ENCODE peak calls at places on chromosomes 4 and X, in five cellular contexts. Z, W, J, X and G are unnamed samples.

GRCh38 chr4:168784786-168785461 is 225.1 kb downstream of the CBR4 start:
- DNase-seq in X (no peak), J (no peak), Z (peak), W (no peak), G (no peak)

GRCh38 chr4:87241341-87241740 is 20.9 kb upstream of the KLHL8 start:
- DNase-seq in Z (no peak), J (no peak), W (no peak), X (no peak), G (no peak)

GRCh38 chrX:48737213-48737938 is 24.2 kb upstream of the GLOD5 start:
- DNase-seq in W (peak), Z (peak), X (peak), J (peak), G (peak)

GRCh38 chr4:38384962-38385285 is 279.1 kb upstream of the KLF3 start:
- DNase-seq in X (no peak), J (no peak), Z (peak), W (no peak), G (no peak)

GRCh38 chr4:90445380-90445779 is 318.2 kb downstream of the CCSER1 start:
- DNase-seq in X (no peak), Z (no peak), J (no peak), W (no peak), G (no peak)

GRCh38 chr4:55637272-55637820 is 1.2 kb upstream of the NMU start:
- DNase-seq in X (no peak), J (no peak), Z (no peak), W (no peak), G (no peak)

GRCh38 chr4:185817403-185817818 is 5.4 kb upstream of the SORBS2 start:
- DNase-seq in J (no peak), Z (no peak), X (no peak), W (no peak), G (no peak)

GRCh38 chr4:96315815-96316214 is 475.9 kb downstream of the PDHA2 start:
- DNase-seq in W (no peak), J (no peak), Z (peak), X (no peak), G (no peak)

GRCh38 chrX:134573683-134574035 is 84.6 kb downstream of the PLAC1 start:
- DNase-seq in J (no peak), W (no peak), X (no peak), Z (no peak), G (no peak)

GRCh38 chr4:102454278-102454677 is 46.9 kb upstream of the NFKB1 start:
- DNase-seq in Z (no peak), W (no peak), J (no peak), X (no peak), G (no peak)

GRCh38 chrX:121642415-121642814 is 595.0 kb downstream of the GLUD2 start:
- DNase-seq in J (no peak), W (no peak), X (peak), Z (peak), G (peak)

GRCh38 chr4:171985129-171985528 is 171.9 kb downstream of the GALNTL6 start:
- DNase-seq in Z (no peak), X (no peak), J (no peak), W (no peak), G (no peak)

GRCh38 chrX:24594531-24594930 is 52.6 kb downstream of the PCYT1B start:
- DNase-seq in W (no peak), J (no peak), X (no peak), Z (no peak), G (no peak)

GRCh38 chr4:145808021-145808650 is 128.2 kb downstream of the C4orf51 start:
- DNase-seq in Z (peak), W (no peak), J (peak), X (peak), G (peak)

GRCh38 chr4:80127870-80128419 is 54.9 kb upstream of the ANTXR2 start:
- DNase-seq in X (no peak), W (no peak), Z (no peak), J (no peak), G (no peak)

GRCh38 chr4:80126435-80126834 is 53.4 kb upstream of the ANTXR2 start:
- DNase-seq in W (no peak), X (no peak), J (no peak), Z (no peak), G (no peak)

GRCh38 chr4:80128941-80129340 is 55.9 kb upstream of the ANTXR2 start:
- DNase-seq in W (no peak), J (no peak), Z (no peak), X (no peak), G (no peak)

GRCh38 chr4:80125252-80126177 is 52.5 kb upstream of the ANTXR2 start:
- DNase-seq in X (no peak), Z (peak), J (no peak), W (peak), G (no peak)

GRCh38 chr4:80124246-80125211 is 51.5 kb upstream of the ANTXR2 start:
- DNase-seq in W (no peak), X (no peak), J (no peak), Z (no peak), G (no peak)
- TF ChIP-seq CTCF in W (no peak), X (no peak), J (no peak), Z (no peak), G (no peak)

DNA sequence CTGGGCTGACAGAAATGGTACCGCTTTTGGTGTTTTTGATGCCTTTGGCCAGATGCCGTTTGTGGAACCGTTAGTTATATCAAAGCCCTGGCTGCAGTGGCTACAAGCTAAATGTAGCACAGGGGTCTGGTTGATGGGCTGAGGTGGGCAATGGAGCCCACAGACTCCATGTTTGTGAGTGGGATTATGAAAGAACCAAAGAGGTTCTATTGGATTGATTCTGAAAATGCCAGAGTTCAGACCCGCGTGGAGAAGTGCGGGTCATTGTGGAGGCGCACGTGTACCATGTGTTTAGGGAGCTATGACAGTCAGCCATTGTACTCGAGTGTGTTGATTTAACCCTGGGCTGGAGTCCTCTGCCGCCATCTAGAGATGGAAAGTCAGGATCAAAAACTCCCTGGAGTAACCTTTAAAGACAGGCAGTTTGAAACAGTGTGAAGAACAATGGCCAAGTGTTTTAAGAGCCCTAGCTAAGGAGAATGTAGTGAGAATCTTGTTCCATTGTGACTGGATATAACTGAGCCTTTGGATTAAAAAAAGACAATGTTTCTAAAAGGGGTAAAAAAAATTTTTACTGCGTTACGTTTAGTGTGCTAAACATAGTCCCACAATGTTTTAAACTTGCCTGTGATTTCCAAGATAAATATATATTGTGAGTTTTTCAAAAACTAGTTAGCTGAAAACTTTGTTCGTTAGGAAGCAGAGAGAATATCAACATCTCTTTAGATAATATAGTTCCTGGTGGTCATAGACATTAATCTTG is 12.7 kb downstream of the ART3 start:
- DNase-seq in X (no peak), J (peak), W (no peak), Z (peak), G (peak)
- TF ChIP-seq CTCF in X (peak), J (peak), W (no peak), Z (peak), G (peak)

GRCh38 chrX:119736206-119736764 is 22.1 kb upstream of the SOWAHD start:
- DNase-seq in X (no peak), J (no peak), W (no peak), Z (no peak), G (no peak)
- TF ChIP-seq CTCF in X (no peak), J (no peak), W (no peak), Z (no peak), G (no peak)

GRCh38 chr4:155529197-155529596 is 137.5 kb upstream of the GUCY1A1 start:
- DNase-seq in Z (no peak), J (no peak), W (no peak), X (no peak), G (no peak)
- TF ChIP-seq CTCF in Z (peak), J (peak), W (no peak), X (peak), G (peak)

GRCh38 chrX:105191878-105192277 is 28.6 kb downstream of the TEX13A start:
- DNase-seq in W (no peak), X (no peak), J (peak), Z (no peak), G (no peak)
- TF ChIP-seq CTCF in W (no peak), X (peak), J (peak), Z (peak), G (peak)